ENCODE peak calls at places on chromosomes 7 and 10, in four cellular contexts. J, T, U and P are unnamed samples.
A peak's percentile ranks its signal among the peaks of the same experiment; 100 is the strongest.

GRCh38 chr7:158343936-158344455 is 243.6 kb downstream of the PTPRN2 start:
- DNase-seq in T (no peak), J (no peak), U (no peak), P (no peak)

GRCh38 chr7:28301148-28301641 is 111.1 kb upstream of the CREB5 start:
- DNase-seq in U (no peak), T (no peak), J (peak; percentile 81), P (no peak)

GRCh38 chr7:46054290-46054689 is 133.2 kb upstream of the IGFBP3 start:
- DNase-seq in T (no peak), J (no peak), U (no peak), P (no peak)

GRCh38 chr10:1550616-1551015 is 186.7 kb downstream of the ADARB2 start:
- DNase-seq in U (no peak), T (no peak), J (no peak), P (no peak)

GRCh38 chr7:65268782-65269149 is 104.9 kb upstream of the ZNF92 start:
- DNase-seq in U (no peak), J (no peak), T (no peak), P (no peak)

GRCh38 chr7:54831644-54832095 is 72.7 kb upstream of the SEC61G start:
- DNase-seq in T (no peak), U (no peak), J (no peak), P (no peak)

GRCh38 chr10:22629843-22630228 is 84.5 kb downstream of the PIP4K2A start:
- DNase-seq in J (no peak), U (no peak), T (no peak), P (no peak)

GRCh38 chr10:89185658-89186057 is 21.5 kb downstream of the CH25H start:
- DNase-seq in J (no peak), U (no peak), T (no peak), P (no peak)

GRCh38 chr7:125427676-125428075 is 498.1 kb upstream of the POT1 start:
- DNase-seq in J (no peak), U (no peak), T (no peak), P (no peak)

GRCh38 chr10:17232276-17232987 is 4.4 kb downstream of the VIM start:
- DNase-seq in U (no peak), T (no peak), J (no peak), P (no peak)

GRCh38 chr7:36852017-36852416 is 127.7 kb upstream of the AOAH start:
- DNase-seq in J (no peak), T (no peak), U (no peak), P (no peak)

GRCh38 chr7:99365318-99366141 is 9.0 kb upstream of the ARPC1B start:
- DNase-seq in J (no peak), U (peak; percentile 74), T (no peak), P (peak; percentile 74)

GRCh38 chr10:111086602-111087001 is 9.8 kb downstream of the ADRA2A start:
- DNase-seq in U (no peak), T (no peak), J (no peak), P (no peak)

GRCh38 chr7:150447966-150448788 is 2.3 kb upstream of the GIMAP8 start:
- DNase-seq in T (no peak), J (no peak), U (no peak), P (no peak)

GRCh38 chr7:74223711-74224510 is 14.1 kb downstream of the LAT2 start:
- DNase-seq in U (no peak), J (no peak), T (no peak), P (no peak)

GRCh38 chr7:81079736-81080135 is 160.9 kb upstream of the SEMA3C start:
- DNase-seq in J (no peak), T (no peak), U (no peak), P (no peak)

GRCh38 chr7:114944742-114945625 is 23.1 kb downstream of the MDFIC start:
- DNase-seq in T (peak; percentile 53), J (peak; percentile 90), U (no peak), P (peak; percentile 31)

GRCh38 chr7:112550468-112551060 is 69.8 kb downstream of the LSMEM1 start:
- DNase-seq in J (no peak), T (no peak), U (peak; percentile 34), P (no peak)

GRCh38 chr7:98034044-98035035 is 44.3 kb upstream of the OCM2 start:
- DNase-seq in T (no peak), U (no peak), J (no peak), P (no peak)

GRCh38 chr10:104049497-104050250 is 36.0 kb downstream of the COL17A1 start:
- DNase-seq in T (no peak), J (no peak), U (peak; percentile 59), P (no peak)

DNA sequence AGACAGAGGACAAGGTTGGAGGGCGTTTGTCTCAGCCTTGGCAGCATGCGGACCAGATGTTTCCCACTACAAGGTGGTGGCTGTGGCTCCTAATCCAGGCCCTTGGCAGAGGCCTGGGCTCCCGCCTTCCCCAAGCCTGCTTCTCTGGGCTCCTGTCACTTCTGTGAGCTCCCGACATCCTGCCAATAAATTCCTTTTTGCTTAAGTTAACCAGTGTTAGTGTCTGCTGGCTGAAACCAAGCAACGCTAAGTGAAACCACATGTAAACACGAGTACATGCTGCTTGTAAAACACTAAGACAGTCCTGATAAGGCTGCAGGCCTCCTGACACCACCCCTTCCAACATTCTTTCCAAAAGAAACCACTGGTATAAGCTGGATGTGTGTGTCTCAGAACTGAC is 263.6 kb upstream of the ZMIZ1 start:
- DNase-seq in T (peak; percentile 38), U (no peak), J (peak; percentile 83), P (peak; percentile 40)
- TF ChIP-seq EP300 in T (peak; percentile 74), U (no peak), J (peak; percentile 10), P (no peak)

GRCh38 chr7:66497346-66497745 is 131.3 kb upstream of the KCTD7 start:
- DNase-seq in T (no peak), U (no peak), J (peak; percentile 11), P (no peak)

DNA sequence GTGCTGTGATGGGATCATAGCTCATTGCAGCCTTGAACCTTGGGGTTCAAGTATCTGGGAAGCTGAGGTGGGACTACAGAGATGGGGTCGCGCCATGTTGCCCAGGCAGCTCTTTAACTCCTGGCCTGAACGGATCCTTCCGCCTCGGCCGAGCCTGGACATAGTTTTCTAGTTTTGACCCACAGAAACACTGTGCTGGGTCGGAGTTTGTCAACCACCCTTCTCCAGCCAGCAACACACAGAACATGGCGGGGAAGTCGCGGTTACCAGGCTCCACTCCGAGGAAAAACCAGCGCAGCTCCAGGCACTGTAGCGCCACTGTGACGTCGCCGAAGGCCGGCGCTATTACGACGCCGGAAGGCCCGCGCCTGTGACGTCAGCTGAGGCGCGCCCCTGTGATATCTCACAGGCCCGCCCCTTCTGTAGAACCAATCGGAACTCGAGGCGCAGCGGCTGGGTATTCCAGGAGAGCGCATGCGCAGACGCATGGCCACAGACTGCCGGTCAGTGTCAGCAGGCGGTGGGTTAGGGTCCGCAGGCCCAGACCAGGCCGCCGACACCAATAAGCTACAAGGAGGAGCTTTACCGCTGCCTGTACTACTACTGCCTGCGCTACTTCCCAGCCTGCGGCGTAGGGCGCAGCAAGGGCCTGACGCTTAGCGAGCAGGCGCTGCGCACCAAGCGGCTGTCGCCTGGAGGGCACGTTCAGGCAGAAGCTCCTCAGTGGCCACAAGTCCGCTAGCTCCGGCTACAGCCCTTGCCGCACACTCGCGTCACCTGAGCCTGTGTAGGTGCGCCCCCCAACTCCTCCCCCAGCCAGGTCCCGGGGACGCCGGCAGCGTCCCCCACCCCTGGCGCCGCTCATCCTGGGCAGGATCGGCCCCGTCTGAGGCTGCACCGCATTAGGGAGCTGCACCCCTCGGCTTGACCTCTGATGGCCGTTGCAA is 135.2 kb upstream of the KCTD7 start:
- DNase-seq in J (peak; percentile 99), T (peak; percentile 96), U (peak; percentile 93), P (peak; percentile 99)
- TF ChIP-seq EP300 in J (peak; percentile 34), T (peak; percentile 99), U (no peak), P (no peak)

GRCh38 chr10:133394801-133395221 is 854 bp downstream of the MTG1 start:
- DNase-seq in T (no peak), U (no peak), J (peak; percentile 62), P (peak; percentile 24)

GRCh38 chr10:133391761-133392518 is 2.0 kb upstream of the MTG1 start:
- DNase-seq in T (no peak), U (no peak), J (peak; percentile 56), P (peak; percentile 19)

GRCh38 chr10:133393401-133394063 is 425 bp upstream of the MTG1 start:
- DNase-seq in T (no peak), U (no peak), J (peak; percentile 50), P (peak; percentile 20)

GRCh38 chr10:133396035-133396624 is 2.2 kb downstream of the MTG1 start:
- DNase-seq in J (peak; percentile 57), U (no peak), T (no peak), P (peak; percentile 21)

GRCh38 chr10:133394064-133394663 is at the start of gene MTG1:
- DNase-seq in J (peak; percentile 96), U (peak; percentile 97), T (peak; percentile 82), P (peak; percentile 95)
- TF ChIP-seq EP300 in J (no peak), U (no peak), T (peak; percentile 90), P (no peak)

DNA sequence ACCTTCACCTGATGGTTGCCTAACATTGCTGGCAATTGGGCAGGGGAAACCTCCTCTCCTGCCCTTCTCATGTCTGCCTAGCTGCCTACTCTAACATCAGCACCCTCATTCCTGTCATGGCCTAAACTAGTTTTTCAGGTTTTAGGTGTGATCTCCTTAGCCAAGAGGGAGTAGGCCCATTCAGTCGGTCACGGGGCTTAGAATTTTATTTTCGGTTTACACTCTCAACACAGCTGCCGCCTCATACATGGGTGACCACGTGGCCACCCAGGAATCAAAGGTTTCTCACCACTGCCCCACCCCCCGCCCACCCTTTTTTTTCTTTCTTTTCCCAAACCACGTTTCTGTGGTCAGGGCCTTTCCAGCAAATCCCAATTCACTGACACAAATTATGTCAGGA is 97.2 kb downstream of the RALA start:
- DNase-seq in T (no peak), J (no peak), U (no peak), P (peak; percentile 56)
- TF ChIP-seq EP300 in T (no peak), J (no peak), U (no peak), P (no peak)

GRCh38 chr7:139339698-139340036 is 1.5 kb upstream of the FMC1 start:
- DNase-seq in T (no peak), J (no peak), U (no peak), P (no peak)

GRCh38 chr7:139340037-139340807 is 915 bp upstream of the FMC1 start:
- DNase-seq in U (peak; percentile 95), T (peak; percentile 100), J (peak; percentile 100), P (peak; percentile 99)

GRCh38 chr7:139341776-139342244 is 673 bp downstream of the FMC1 start:
- DNase-seq in J (no peak), U (peak; percentile 90), T (no peak), P (no peak)

GRCh38 chr7:139341058-139341775 is at the start of gene FMC1:
- DNase-seq in J (peak; percentile 98), U (peak; percentile 62), T (peak; percentile 88), P (peak; percentile 93)

GRCh38 chr7:139340808-139341057 is 404 bp upstream of the FMC1 start:
- DNase-seq in U (no peak), T (peak; percentile 58), J (peak; percentile 91), P (no peak)
- TF ChIP-seq EP300 in U (no peak), T (no peak), J (no peak), P (no peak)

DNA sequence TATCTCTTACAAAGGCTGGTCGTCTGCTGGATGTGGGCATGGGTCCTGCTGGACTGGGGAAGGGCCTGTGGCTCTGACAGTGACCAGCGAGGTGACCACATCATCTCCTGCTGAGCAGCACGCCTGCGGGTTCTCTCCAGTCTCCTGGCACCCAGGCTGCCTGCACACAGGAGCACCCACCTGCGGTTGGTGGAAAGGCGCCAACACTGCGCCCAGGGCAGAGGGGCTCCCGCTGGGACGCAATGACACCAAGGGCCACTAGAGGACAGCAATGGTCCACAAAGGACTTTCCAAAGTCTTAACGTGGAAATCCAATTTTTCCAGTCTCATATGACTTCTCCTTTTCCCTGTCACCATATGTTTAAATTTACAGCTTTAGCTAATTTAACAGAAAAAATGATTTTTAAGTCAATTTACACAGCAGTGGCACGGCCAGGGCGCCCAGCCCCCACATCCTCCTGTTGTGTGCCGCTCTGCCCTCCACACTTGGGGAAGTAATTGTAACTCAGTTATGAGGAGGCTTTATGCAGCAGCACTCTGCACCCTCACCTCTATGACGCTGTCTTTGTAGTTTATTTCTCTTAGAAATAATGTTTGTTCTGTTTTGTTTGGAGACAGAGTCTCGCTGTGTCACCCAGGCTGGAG is 38.1 kb downstream of the CFAP46 start:
- DNase-seq in J (peak; percentile 49), U (peak; percentile 76), T (no peak), P (peak; percentile 63)
- TF ChIP-seq EP300 in J (no peak), U (no peak), T (no peak), P (no peak)